ENCODE peak calls at places on chromosomes 13 and 19, in six cellular contexts. One of them, this sample, is unnamed.

GRCh38 chr19:33219261-33219812 is 6.3 kb downstream of the SLC7A10 start:
- DNase-seq in progenitor cell of endocrine pancreas: no peak
- DNase-seq in GM10248: no peak
- DNase-seq in natural killer cell: no peak
- DNase-seq in uterus: no peak
- DNase-seq in HFF-Myc: no peak
- DNase-seq in this sample: no peak

GRCh38 chr19:6003976-6004375 is 26.0 kb upstream of the RANBP3 start:
- DNase-seq in progenitor cell of endocrine pancreas: no peak
- DNase-seq in GM10248: no peak
- DNase-seq in natural killer cell: no peak
- DNase-seq in uterus: no peak
- DNase-seq in HFF-Myc: no peak
- DNase-seq in this sample: no peak

GRCh38 chr19:9913237-9914000 is 22.9 kb downstream of the OLFM2 start:
- DNase-seq in progenitor cell of endocrine pancreas: no peak
- DNase-seq in GM10248: no peak
- DNase-seq in natural killer cell: peak
- DNase-seq in uterus: no peak
- DNase-seq in HFF-Myc: no peak
- DNase-seq in this sample: no peak

GRCh38 chr13:51912091-51912490 is 50.3 kb downstream of the CCDC70 start:
- DNase-seq in progenitor cell of endocrine pancreas: no peak
- DNase-seq in GM10248: no peak
- DNase-seq in natural killer cell: no peak
- DNase-seq in uterus: no peak
- DNase-seq in HFF-Myc: no peak
- DNase-seq in this sample: no peak

GRCh38 chr19:35714601-35715354 is 3.0 kb upstream of the KMT2B start:
- DNase-seq in progenitor cell of endocrine pancreas: no peak
- DNase-seq in GM10248: peak
- DNase-seq in natural killer cell: no peak
- DNase-seq in uterus: no peak
- DNase-seq in HFF-Myc: no peak
- DNase-seq in this sample: no peak

GRCh38 chr13:49097374-49097773 is 121.7 kb downstream of the FNDC3A start:
- DNase-seq in progenitor cell of endocrine pancreas: no peak
- DNase-seq in GM10248: no peak
- DNase-seq in natural killer cell: no peak
- DNase-seq in uterus: no peak
- DNase-seq in HFF-Myc: no peak
- DNase-seq in this sample: no peak

GRCh38 chr13:42875448-42876269 is 94.3 kb downstream of the FAM216B start:
- DNase-seq in progenitor cell of endocrine pancreas: no peak
- DNase-seq in GM10248: no peak
- DNase-seq in natural killer cell: no peak
- DNase-seq in uterus: no peak
- DNase-seq in HFF-Myc: no peak
- DNase-seq in this sample: no peak

GRCh38 chr19:39110263-39110967 is 15.2 kb upstream of the PAK4 start:
- DNase-seq in progenitor cell of endocrine pancreas: peak
- DNase-seq in GM10248: peak
- DNase-seq in natural killer cell: peak
- DNase-seq in uterus: no peak
- DNase-seq in HFF-Myc: no peak
- DNase-seq in this sample: peak

GRCh38 chr13:78601124-78601885 is 2.0 kb downstream of the POU4F1 start:
- DNase-seq in progenitor cell of endocrine pancreas: no peak
- DNase-seq in GM10248: no peak
- DNase-seq in natural killer cell: no peak
- DNase-seq in uterus: no peak
- DNase-seq in HFF-Myc: no peak
- DNase-seq in this sample: no peak

GRCh38 chr13:112728375-112729126 is 38.7 kb downstream of the ATP11A start:
- DNase-seq in progenitor cell of endocrine pancreas: no peak
- DNase-seq in GM10248: no peak
- DNase-seq in natural killer cell: no peak
- DNase-seq in uterus: no peak
- DNase-seq in HFF-Myc: no peak
- DNase-seq in this sample: no peak

GRCh38 chr19:1904385-1905070 is 671 bp upstream of the ADAT3 start:
- DNase-seq in progenitor cell of endocrine pancreas: peak
- DNase-seq in GM10248: peak
- DNase-seq in natural killer cell: no peak
- DNase-seq in uterus: peak
- DNase-seq in HFF-Myc: no peak
- DNase-seq in this sample: peak

GRCh38 chr19:16041571-16042386 is 34.5 kb upstream of the TPM4 start:
- DNase-seq in progenitor cell of endocrine pancreas: peak
- DNase-seq in GM10248: peak
- DNase-seq in natural killer cell: peak
- DNase-seq in uterus: peak
- DNase-seq in HFF-Myc: peak
- DNase-seq in this sample: peak

GRCh38 chr19:4705413-4706131 is 18.1 kb downstream of the DPP9 start:
- DNase-seq in progenitor cell of endocrine pancreas: no peak
- DNase-seq in GM10248: no peak
- DNase-seq in natural killer cell: no peak
- DNase-seq in uterus: no peak
- DNase-seq in HFF-Myc: no peak
- DNase-seq in this sample: no peak

GRCh38 chr13:40910324-40911050 is 108.6 kb downstream of the ELF1 start:
- DNase-seq in progenitor cell of endocrine pancreas: no peak
- DNase-seq in GM10248: no peak
- DNase-seq in natural killer cell: no peak
- DNase-seq in uterus: no peak
- DNase-seq in HFF-Myc: no peak
- DNase-seq in this sample: no peak

GRCh38 chr19:38742296-38742695 is 2.0 kb downstream of the CAPN12 start:
- DNase-seq in progenitor cell of endocrine pancreas: no peak
- DNase-seq in GM10248: no peak
- DNase-seq in natural killer cell: no peak
- DNase-seq in uterus: no peak
- DNase-seq in HFF-Myc: no peak
- DNase-seq in this sample: no peak

GRCh38 chr19:48724796-48725753 is 5.5 kb upstream of the MAMSTR start:
- DNase-seq in progenitor cell of endocrine pancreas: no peak
- DNase-seq in GM10248: peak
- DNase-seq in natural killer cell: no peak
- DNase-seq in uterus: peak
- DNase-seq in HFF-Myc: peak
- DNase-seq in this sample: no peak

GRCh38 chr13:44397766-44398223 is 24.2 kb downstream of the SERP2 start:
- DNase-seq in progenitor cell of endocrine pancreas: no peak
- DNase-seq in GM10248: no peak
- DNase-seq in natural killer cell: no peak
- DNase-seq in uterus: no peak
- DNase-seq in HFF-Myc: no peak
- DNase-seq in this sample: no peak

GRCh38 chr19:49374665-49375434 is 11.2 kb downstream of the DKKL1 start:
- DNase-seq in progenitor cell of endocrine pancreas: no peak
- DNase-seq in GM10248: no peak
- DNase-seq in natural killer cell: no peak
- DNase-seq in uterus: no peak
- DNase-seq in HFF-Myc: no peak
- DNase-seq in this sample: no peak

GRCh38 chr19:56837892-56838679 is 2.4 kb downstream of the PEG3 start:
- DNase-seq in progenitor cell of endocrine pancreas: no peak
- DNase-seq in GM10248: no peak
- DNase-seq in natural killer cell: no peak
- DNase-seq in uterus: peak
- DNase-seq in HFF-Myc: no peak
- DNase-seq in this sample: no peak

GRCh38 chr13:99322297-99323103 is 15.3 kb upstream of the GPR183 start:
- DNase-seq in progenitor cell of endocrine pancreas: no peak
- DNase-seq in GM10248: peak
- DNase-seq in natural killer cell: no peak
- DNase-seq in uterus: no peak
- DNase-seq in HFF-Myc: no peak
- DNase-seq in this sample: no peak

GRCh38 chr13:65697843-65698242 is 1532.3 kb downstream of the PCDH9 start:
- DNase-seq in progenitor cell of endocrine pancreas: no peak
- DNase-seq in GM10248: no peak
- DNase-seq in natural killer cell: no peak
- DNase-seq in uterus: no peak
- DNase-seq in HFF-Myc: no peak
- DNase-seq in this sample: no peak

GRCh38 chr13:40490086-40490723 is 176.2 kb downstream of the FOXO1 start:
- DNase-seq in progenitor cell of endocrine pancreas: no peak
- DNase-seq in GM10248: no peak
- DNase-seq in natural killer cell: no peak
- DNase-seq in uterus: no peak
- DNase-seq in HFF-Myc: no peak
- DNase-seq in this sample: no peak

GRCh38 chr13:99619207-99619606 is 117.9 kb downstream of the TM9SF2 start:
- DNase-seq in progenitor cell of endocrine pancreas: no peak
- DNase-seq in GM10248: no peak
- DNase-seq in natural killer cell: no peak
- DNase-seq in uterus: no peak
- DNase-seq in HFF-Myc: no peak
- DNase-seq in this sample: no peak

GRCh38 chr19:46745030-46745429 is 827 bp upstream of the FKRP start:
- DNase-seq in progenitor cell of endocrine pancreas: no peak
- DNase-seq in GM10248: no peak
- DNase-seq in natural killer cell: no peak
- DNase-seq in uterus: no peak
- DNase-seq in HFF-Myc: no peak
- DNase-seq in this sample: no peak

GRCh38 chr19:16293133-16294085 is 31.2 kb upstream of the KLF2 start:
- DNase-seq in progenitor cell of endocrine pancreas: no peak
- DNase-seq in GM10248: no peak
- DNase-seq in natural killer cell: no peak
- DNase-seq in uterus: peak
- DNase-seq in HFF-Myc: no peak
- DNase-seq in this sample: no peak

GRCh38 chr13:36512771-36513170 is 80.5 kb downstream of the CCNA1 start:
- DNase-seq in progenitor cell of endocrine pancreas: no peak
- DNase-seq in GM10248: no peak
- DNase-seq in natural killer cell: no peak
- DNase-seq in uterus: no peak
- DNase-seq in HFF-Myc: no peak
- DNase-seq in this sample: no peak

DNA sequence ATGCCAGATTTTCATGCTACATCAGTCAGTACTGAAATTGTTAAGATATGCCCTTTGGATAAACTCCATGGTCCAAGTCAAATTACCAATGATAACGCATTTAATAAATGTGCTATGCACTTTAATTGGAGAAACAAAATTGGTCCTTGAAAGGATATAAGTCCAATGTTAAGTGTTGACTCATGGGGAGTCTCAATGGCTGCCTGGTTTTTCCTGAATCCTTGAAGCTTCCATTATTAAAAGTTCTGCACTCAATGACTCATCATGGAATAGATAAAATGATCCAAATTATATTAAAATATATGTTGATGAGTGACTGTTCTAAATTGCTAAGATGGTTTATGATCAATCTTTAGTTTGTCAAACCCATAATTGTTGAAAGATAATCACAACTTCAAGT is 346.0 kb upstream of the ATXN8OS start:
- DNase-seq in progenitor cell of endocrine pancreas: no peak
- DNase-seq in GM10248: no peak
- DNase-seq in natural killer cell: no peak
- DNase-seq in uterus: no peak
- DNase-seq in HFF-Myc: no peak
- DNase-seq in this sample: no peak
- TF ChIP-seq CTCF in progenitor cell of endocrine pancreas: no peak
- TF ChIP-seq CTCF in GM10248: no peak
- TF ChIP-seq CTCF in natural killer cell: no peak
- TF ChIP-seq CTCF in uterus: no peak
- TF ChIP-seq CTCF in HFF-Myc: no peak
- TF ChIP-seq CTCF in this sample: no peak

DNA sequence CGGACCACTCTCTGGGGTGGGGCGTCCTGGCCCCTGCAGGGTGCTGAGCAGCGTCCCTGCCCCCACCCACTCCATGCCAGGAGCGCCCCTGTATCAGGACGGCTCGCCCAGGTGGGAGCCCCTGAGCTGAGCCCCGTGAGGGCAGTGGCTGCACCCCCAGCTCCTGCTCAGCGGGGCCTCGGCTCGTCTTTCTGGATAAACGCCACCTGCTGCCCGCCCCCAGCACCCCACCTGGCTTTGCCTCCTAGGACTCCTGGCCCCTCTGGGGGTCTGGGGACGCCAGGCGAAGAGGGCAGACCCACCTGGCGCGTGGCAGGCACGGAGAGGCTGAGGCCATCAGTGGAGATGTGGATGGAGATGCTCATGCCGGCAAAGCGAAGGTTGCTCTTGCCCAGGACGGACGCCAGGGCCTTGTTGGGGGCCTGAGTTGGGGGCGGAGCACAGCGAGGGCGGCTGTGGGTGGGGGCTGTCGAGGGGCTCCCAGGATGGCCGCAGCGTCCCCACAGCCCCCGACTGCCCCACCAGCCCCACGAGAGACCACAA is 22.3 kb downstream of the SHC2 start:
- DNase-seq in progenitor cell of endocrine pancreas: no peak
- DNase-seq in GM10248: no peak
- DNase-seq in natural killer cell: no peak
- DNase-seq in uterus: no peak
- DNase-seq in HFF-Myc: no peak
- DNase-seq in this sample: no peak
- TF ChIP-seq CTCF in progenitor cell of endocrine pancreas: no peak
- TF ChIP-seq CTCF in GM10248: no peak
- TF ChIP-seq CTCF in natural killer cell: no peak
- TF ChIP-seq CTCF in uterus: no peak
- TF ChIP-seq CTCF in HFF-Myc: no peak
- TF ChIP-seq CTCF in this sample: no peak

DNA sequence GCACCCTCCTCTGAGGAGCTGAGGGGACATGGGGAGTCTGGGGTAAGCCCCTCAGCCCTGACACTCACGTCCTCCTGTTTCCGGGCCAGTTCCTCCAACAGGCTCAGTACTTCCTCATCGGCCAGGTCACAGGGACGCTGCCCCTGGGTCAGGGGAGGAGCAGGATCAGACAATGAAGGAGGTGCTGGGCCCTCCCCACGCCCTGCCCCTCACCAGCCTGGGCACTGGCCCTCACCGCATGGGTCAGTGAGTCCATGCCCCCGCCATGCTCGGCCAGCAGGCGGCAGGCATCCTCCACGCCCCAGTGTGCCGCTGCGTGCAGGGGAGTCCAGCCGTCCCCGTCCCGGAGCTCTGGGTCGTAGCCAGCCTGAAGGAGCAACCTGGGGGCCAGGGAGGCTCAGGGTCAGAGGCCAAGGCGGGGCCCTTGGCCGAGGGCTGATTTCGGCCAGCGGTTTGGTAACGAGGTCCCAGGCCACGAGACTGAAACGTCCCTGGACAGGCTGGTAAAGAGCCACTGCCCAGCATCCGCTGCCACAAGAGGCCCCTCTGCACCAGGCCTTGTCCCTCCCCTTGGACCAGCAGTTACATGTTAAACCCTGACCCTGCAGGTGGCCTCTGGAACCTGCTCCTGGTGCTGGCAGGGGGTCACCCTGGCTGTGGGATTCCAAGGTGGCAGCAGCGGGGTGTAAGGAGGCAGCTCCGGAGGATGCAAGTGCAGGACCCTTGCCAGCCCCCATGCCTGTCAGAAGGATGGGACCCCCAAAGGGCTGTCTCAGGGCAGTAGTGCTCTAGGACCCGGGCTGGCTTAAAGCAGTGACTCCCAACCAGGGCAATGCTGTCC is 18.5 kb downstream of the PPP1R12C start:
- DNase-seq in progenitor cell of endocrine pancreas: no peak
- DNase-seq in GM10248: no peak
- DNase-seq in natural killer cell: no peak
- DNase-seq in uterus: no peak
- DNase-seq in HFF-Myc: no peak
- DNase-seq in this sample: no peak
- TF ChIP-seq CTCF in progenitor cell of endocrine pancreas: no peak
- TF ChIP-seq CTCF in GM10248: peak
- TF ChIP-seq CTCF in natural killer cell: no peak
- TF ChIP-seq CTCF in uterus: no peak
- TF ChIP-seq CTCF in HFF-Myc: no peak
- TF ChIP-seq CTCF in this sample: no peak

GRCh38 chr13:109096101-109096500 is 466.7 kb downstream of the MYO16 start:
- DNase-seq in progenitor cell of endocrine pancreas: no peak
- DNase-seq in GM10248: no peak
- DNase-seq in natural killer cell: no peak
- DNase-seq in uterus: no peak
- DNase-seq in HFF-Myc: no peak
- DNase-seq in this sample: no peak
- TF ChIP-seq CTCF in progenitor cell of endocrine pancreas: no peak
- TF ChIP-seq CTCF in GM10248: no peak
- TF ChIP-seq CTCF in natural killer cell: no peak
- TF ChIP-seq CTCF in uterus: no peak
- TF ChIP-seq CTCF in HFF-Myc: no peak
- TF ChIP-seq CTCF in this sample: no peak